ENCODE peak calls at places on chromosomes 1 and 21, in five cellular contexts. X, M, Y, W and E are unnamed samples. For H4K20me1, the result is how much of the 10 kb centered on the place peaks cover.

GRCh38 chr1:212611000-212611636 is 2.6 kb downstream of the ATF3 start:
- DNase-seq in X (no peak), M (no peak), Y (no peak), W (no peak), E (no peak)

GRCh38 chr1:35505911-35506798 is 51.0 kb downstream of the KIAA0319L start:
- DNase-seq in X (no peak), M (peak), Y (peak), W (peak), E (peak)

GRCh38 chr1:29789910-29790247 is 553.6 kb downstream of the PTPRU start:
- DNase-seq in X (no peak), M (no peak), Y (peak), W (no peak), E (no peak)

GRCh38 chr1:46406881-46407608 is 12.9 kb downstream of the FAAH start:
- DNase-seq in X (no peak), M (no peak), Y (peak), W (no peak), E (no peak)

GRCh38 chr1:46224966-46225365 is 21.8 kb downstream of the LURAP1 start:
- DNase-seq in X (no peak), M (no peak), Y (no peak), W (no peak), E (no peak)

GRCh38 chr1:231612393-231613089 is 14.0 kb upstream of the DISC1 start:
- DNase-seq in X (no peak), M (no peak), Y (no peak), W (peak), E (no peak)

GRCh38 chr1:91797164-91797563 is 88.8 kb downstream of the TGFBR3 start:
- DNase-seq in X (no peak), M (no peak), Y (no peak), W (no peak), E (no peak)

GRCh38 chr1:113370868-113371267 is 19.4 kb upstream of the MAGI3 start:
- DNase-seq in X (no peak), M (no peak), Y (no peak), W (no peak), E (no peak)

GRCh38 chr1:109687641-109688499 is at the start of gene GSTM1:
- DNase-seq in X (no peak), M (no peak), Y (no peak), W (peak), E (no peak)

GRCh38 chr1:36513676-36514473 is 31.2 kb upstream of the CSF3R start:
- DNase-seq in X (no peak), M (peak), Y (no peak), W (no peak), E (no peak)

GRCh38 chr21:44525431-44526095 is 14.4 kb downstream of the KRTAP10-1 start:
- DNase-seq in X (peak), M (no peak), Y (no peak), W (no peak), E (no peak)

GRCh38 chr1:223233410-223234163 is 90.5 kb upstream of the TLR5 start:
- DNase-seq in X (peak), M (peak), Y (no peak), W (no peak), E (peak)

GRCh38 chr1:16145030-16145987 is 10.6 kb downstream of the EPHA2 start:
- DNase-seq in X (peak), M (no peak), Y (no peak), W (no peak), E (peak)

GRCh38 chr1:230581446-230582079 is 60.7 kb upstream of the COG2 start:
- DNase-seq in X (peak), M (peak), Y (no peak), W (no peak), E (no peak)

GRCh38 chr1:210689741-210690635 is 361.3 kb downstream of the HHAT start:
- DNase-seq in X (no peak), M (no peak), Y (no peak), W (no peak), E (no peak)

GRCh38 chr1:207139616-207140015 is 35.6 kb downstream of the C4BPA start:
- DNase-seq in X (no peak), M (no peak), Y (no peak), W (no peak), E (no peak)

GRCh38 chr1:214469290-214469689 is 82.1 kb downstream of the PTPN14 start:
- DNase-seq in X (no peak), M (no peak), Y (no peak), W (no peak), E (no peak)

GRCh38 chr1:25610822-25611630 is 5.6 kb upstream of the MAN1C1 start:
- DNase-seq in X (no peak), M (peak), Y (peak), W (no peak), E (peak)

GRCh38 chr1:226086776-226087175 is 24.3 kb downstream of the H3-3A start:
- DNase-seq in X (no peak), M (no peak), Y (no peak), W (no peak), E (no peak)

GRCh38 chr1:226085675-226086074 is 23.2 kb downstream of the H3-3A start:
- DNase-seq in X (no peak), M (no peak), Y (no peak), W (no peak), E (no peak)

GRCh38 chr1:226082587-226082917 is 20.0 kb downstream of the H3-3A start:
- DNase-seq in X (no peak), M (no peak), Y (no peak), W (no peak), E (no peak)

GRCh38 chr1:226083303-226084101 is 21.0 kb downstream of the H3-3A start:
- DNase-seq in X (peak), M (peak), Y (peak), W (peak), E (peak)

GRCh38 chr1:226082959-226083302 is 20.4 kb downstream of the H3-3A start:
- DNase-seq in X (no peak), M (no peak), Y (peak), W (no peak), E (no peak)
- TF ChIP-seq ZBTB33 in X (no peak), M (no peak), Y (no peak), W (no peak), E (no peak)

GRCh38 chr1:9814619-9815018 is 9.1 kb downstream of the CLSTN1 start:
- DNase-seq in X (no peak), M (no peak), Y (no peak), W (no peak), E (no peak)

GRCh38 chr1:9815150-9815549 is 8.6 kb downstream of the CLSTN1 start:
- DNase-seq in X (peak), M (no peak), Y (no peak), W (no peak), E (no peak)

GRCh38 chr1:9808459-9808858 is 15.3 kb downstream of the CLSTN1 start:
- DNase-seq in X (no peak), M (no peak), Y (no peak), W (no peak), E (no peak)

GRCh38 chr1:9809122-9809521 is 14.6 kb downstream of the CLSTN1 start:
- DNase-seq in X (no peak), M (peak), Y (no peak), W (no peak), E (no peak)

DNA sequence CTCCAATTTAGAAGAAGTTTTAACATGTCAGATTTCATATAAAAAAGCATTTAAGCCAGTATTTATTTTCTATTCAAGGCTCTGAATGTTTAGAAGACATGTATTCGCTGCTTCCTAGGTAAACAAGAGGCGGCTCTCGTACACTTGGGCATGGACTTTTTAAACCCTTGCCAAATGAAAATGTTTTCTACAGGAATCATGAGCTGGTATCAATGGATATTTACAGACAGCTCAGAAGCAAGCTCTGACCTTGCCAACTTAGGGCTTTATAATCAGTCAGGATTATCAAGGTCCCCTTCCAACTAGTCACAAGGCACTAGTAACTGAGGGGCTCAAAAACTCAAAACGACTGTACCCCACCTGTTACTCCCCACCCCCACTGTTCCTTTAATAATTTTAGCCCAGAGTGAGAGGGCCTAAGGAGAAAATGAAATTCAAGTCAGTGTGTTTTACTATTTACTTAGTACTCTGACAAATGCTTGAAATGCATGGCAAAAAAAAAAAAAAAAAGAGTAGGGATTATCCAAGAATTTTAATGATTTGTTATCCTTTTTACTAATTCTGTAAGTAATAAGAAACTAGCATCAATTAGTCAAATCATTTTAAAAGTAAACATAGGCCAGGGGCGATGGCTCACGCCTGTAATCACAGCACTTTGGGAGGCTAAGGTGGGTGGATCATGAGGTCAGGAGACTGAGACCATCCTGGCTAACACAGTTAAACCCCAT is 12.4 kb downstream of the CLSTN1 start:
- DNase-seq in X (no peak), M (no peak), Y (no peak), W (no peak), E (no peak)
- TF ChIP-seq JUND in X (no peak), M (no peak), Y (no peak), W (no peak), E (no peak)

GRCh38 chr21:33871171-33871570 is 44.4 kb downstream of the ATP5PO start:
- DNase-seq in X (no peak), M (no peak), Y (no peak), W (no peak), E (no peak)
- H4K20me1 ChIP-seq in X (under half), M (under half), Y (under half), W (under half), E (under half)

DNA sequence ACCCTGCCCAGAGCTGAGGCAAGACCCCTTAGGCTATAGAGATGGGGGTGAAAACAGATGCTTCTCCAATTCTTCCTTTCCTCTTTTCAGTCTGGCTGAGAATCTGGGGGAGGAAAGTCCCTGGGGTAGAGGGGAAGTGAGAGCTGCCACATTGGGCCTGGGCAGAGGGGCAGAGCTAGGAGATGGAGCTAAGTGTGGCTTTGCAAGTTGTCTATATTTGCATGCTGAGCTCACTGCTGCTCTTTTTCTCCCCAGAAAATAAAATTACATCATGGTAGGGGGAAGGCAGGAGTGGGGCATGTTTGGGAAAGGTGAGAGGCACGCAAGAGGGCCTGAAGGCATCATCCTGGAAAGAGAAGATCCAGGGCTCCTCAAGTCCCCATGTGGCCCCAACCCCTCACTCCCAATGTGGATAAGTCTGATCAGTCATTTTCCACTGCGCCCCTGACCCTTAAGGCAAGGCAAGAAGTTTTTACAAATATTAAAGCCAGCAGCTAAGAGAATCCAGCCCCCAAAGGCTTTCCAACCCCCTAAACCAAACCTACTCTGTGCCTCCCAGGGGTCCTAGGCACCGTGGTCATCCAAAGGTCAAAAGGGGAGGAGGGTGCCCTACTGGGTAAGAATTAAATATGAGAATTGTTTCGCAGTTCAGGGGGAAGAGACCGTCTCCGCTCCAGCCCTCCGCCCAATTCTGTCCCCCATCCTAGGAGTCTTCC is 500 bp upstream of the PEA15 start:
- DNase-seq in X (no peak), M (no peak), Y (peak), W (peak), E (no peak)
- TF ChIP-seq ZBTB33 in X (no peak), M (no peak), Y (no peak), W (no peak), E (no peak)

DNA sequence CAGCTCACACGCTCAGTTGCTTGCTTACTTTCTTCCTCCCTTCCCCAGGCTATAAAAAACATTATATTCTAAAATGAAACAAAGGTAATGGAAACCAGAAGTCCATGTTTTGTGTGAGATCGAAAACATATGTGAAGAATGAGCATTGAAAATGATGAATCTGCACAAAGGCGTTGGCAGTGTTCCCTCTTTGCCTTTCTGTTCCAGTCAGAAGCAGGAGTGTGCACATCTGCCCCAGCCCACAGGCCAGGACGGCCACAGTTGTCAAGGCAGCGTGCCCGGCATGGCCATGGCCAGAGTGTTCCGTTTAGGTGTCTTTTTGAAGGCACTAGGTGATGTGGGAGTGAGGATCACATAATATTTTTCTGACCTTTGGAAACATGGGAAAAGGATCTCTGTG is 185.4 kb upstream of the USP24 start:
- DNase-seq in X (no peak), M (no peak), Y (peak), W (no peak), E (no peak)
- TF ChIP-seq JUND in X (no peak), M (no peak), Y (no peak), W (no peak), E (no peak)

GRCh38 chr21:39489380-39489924 is 37.7 kb downstream of the SH3BGR start:
- DNase-seq in X (no peak), M (no peak), Y (no peak), W (no peak), E (no peak)
- H4K20me1 ChIP-seq in X (under half), M (under half), Y (under half), W (under half), E (under half)